ENCODE peak calls at places on chromosomes 13 and 19, in six cellular contexts. One of them, this sample, is unnamed.

GRCh38 chr13:108363651-108364050 is 94.1 kb downstream of the TNFSF13B start:
- DNase-seq in spleen: no peak
- DNase-seq in transverse colon: no peak
- DNase-seq in GM12878: no peak
- DNase-seq in SK-N-MC: no peak
- DNase-seq in breast epithelium: no peak
- DNase-seq in this sample: no peak

GRCh38 chr13:87153371-87153770 is 517.8 kb upstream of the SLITRK5 start:
- DNase-seq in SK-N-MC: no peak
- DNase-seq in GM12878: no peak
- DNase-seq in spleen: no peak
- DNase-seq in breast epithelium: no peak
- DNase-seq in transverse colon: no peak
- DNase-seq in this sample: no peak

GRCh38 chr19:53424968-53425597 is 6.7 kb upstream of the ZNF761 start:
- DNase-seq in SK-N-MC: peak; percentile 8
- DNase-seq in transverse colon: peak; percentile 71
- DNase-seq in breast epithelium: peak; percentile 77
- DNase-seq in GM12878: peak; percentile 15
- DNase-seq in spleen: peak; percentile 83
- DNase-seq in this sample: peak; percentile 81

GRCh38 chr13:99144306-99144705 is 56.3 kb upstream of the UBAC2 start:
- DNase-seq in transverse colon: no peak
- DNase-seq in GM12878: no peak
- DNase-seq in spleen: no peak
- DNase-seq in SK-N-MC: no peak
- DNase-seq in breast epithelium: no peak
- DNase-seq in this sample: no peak

GRCh38 chr13:41497436-41497835 is 40.1 kb downstream of the RGCC start:
- DNase-seq in transverse colon: no peak
- DNase-seq in spleen: no peak
- DNase-seq in breast epithelium: no peak
- DNase-seq in SK-N-MC: no peak
- DNase-seq in GM12878: no peak
- DNase-seq in this sample: no peak

GRCh38 chr19:48400018-48400742 is 6.7 kb downstream of the GRIN2D start:
- DNase-seq in GM12878: no peak
- DNase-seq in breast epithelium: no peak
- DNase-seq in transverse colon: peak; percentile 60
- DNase-seq in SK-N-MC: no peak
- DNase-seq in spleen: no peak
- DNase-seq in this sample: no peak

GRCh38 chr19:17294051-17294891 is 9.0 kb downstream of the ABHD8 start:
- DNase-seq in SK-N-MC: no peak
- DNase-seq in breast epithelium: no peak
- DNase-seq in GM12878: no peak
- DNase-seq in transverse colon: peak; percentile 56
- DNase-seq in spleen: peak; percentile 78
- DNase-seq in this sample: peak; percentile 93

GRCh38 chr13:40982772-40983171 is 36.3 kb downstream of the ELF1 start:
- DNase-seq in GM12878: peak; percentile 84
- DNase-seq in breast epithelium: no peak
- DNase-seq in SK-N-MC: peak; percentile 97
- DNase-seq in transverse colon: peak; percentile 41
- DNase-seq in spleen: no peak
- DNase-seq in this sample: peak; percentile 83

GRCh38 chr19:44891016-44891882 is at the start of gene TOMM40:
- DNase-seq in breast epithelium: no peak
- DNase-seq in spleen: peak; percentile 98
- DNase-seq in SK-N-MC: no peak
- DNase-seq in GM12878: no peak
- DNase-seq in transverse colon: peak; percentile 100
- DNase-seq in this sample: no peak

DNA sequence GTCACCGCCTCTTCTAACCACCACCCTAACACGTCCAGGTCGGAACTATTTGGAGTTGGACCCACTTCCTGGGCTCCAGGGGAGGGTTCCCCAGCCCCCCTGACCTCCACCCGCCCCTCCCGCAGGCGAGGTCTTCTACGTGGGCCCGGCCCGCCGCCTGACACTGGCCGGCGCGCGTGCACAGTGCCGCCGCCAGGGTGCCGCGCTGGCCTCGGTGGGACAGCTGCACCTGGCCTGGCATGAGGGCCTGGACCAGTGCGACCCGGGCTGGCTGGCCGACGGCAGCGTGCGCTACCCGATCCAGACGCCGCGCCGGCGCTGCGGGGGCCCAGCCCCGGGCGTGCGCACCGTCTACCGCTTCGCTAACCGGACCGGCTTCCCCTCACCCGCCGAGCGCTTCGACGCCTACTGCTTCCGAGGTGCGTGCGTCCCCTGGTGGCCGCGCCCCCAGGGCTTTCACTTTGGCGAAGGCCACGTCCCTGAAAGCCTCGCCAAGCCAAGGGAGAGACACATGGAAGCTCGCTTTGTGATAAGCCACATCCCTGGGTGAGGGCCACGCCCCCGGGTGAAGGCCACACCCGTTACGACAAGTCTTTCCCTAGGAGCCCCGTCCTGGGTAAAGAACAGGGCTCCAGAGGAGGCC is 13.2 kb downstream of the NCAN start:
- DNase-seq in GM12878: no peak
- DNase-seq in transverse colon: peak; percentile 82
- DNase-seq in spleen: peak; percentile 94
- DNase-seq in SK-N-MC: no peak
- DNase-seq in breast epithelium: peak; percentile 53
- DNase-seq in this sample: peak; percentile 94
- TF ChIP-seq POLR2AphosphoS5 in GM12878: no peak
- TF ChIP-seq POLR2AphosphoS5 in transverse colon: no peak
- TF ChIP-seq POLR2AphosphoS5 in spleen: peak; percentile 78
- TF ChIP-seq POLR2AphosphoS5 in SK-N-MC: no peak
- TF ChIP-seq POLR2AphosphoS5 in breast epithelium: no peak
- TF ChIP-seq POLR2AphosphoS5 in this sample: no peak

DNA sequence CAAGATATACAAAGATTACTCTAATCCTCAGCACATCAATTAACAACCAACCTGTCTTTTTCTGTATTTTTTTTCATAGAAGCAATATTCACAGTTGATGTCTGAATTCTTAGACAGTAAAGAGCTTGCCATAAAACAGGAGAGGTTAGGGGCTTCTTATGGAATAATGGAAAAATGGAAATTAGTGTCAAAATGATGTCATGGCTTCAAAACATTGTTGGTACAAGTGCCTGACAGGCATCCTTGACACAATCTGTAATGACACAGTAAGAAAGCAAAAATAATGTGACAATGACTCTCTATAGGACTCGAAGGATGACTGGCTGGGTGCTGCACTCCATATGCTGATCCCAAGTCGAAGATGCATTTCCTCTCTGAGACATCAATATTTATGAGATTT is 205.2 kb upstream of the DACH1 start:
- DNase-seq in GM12878: no peak
- DNase-seq in breast epithelium: no peak
- DNase-seq in transverse colon: no peak
- DNase-seq in SK-N-MC: no peak
- DNase-seq in spleen: no peak
- DNase-seq in this sample: no peak
- TF ChIP-seq POLR2AphosphoS5 in GM12878: no peak
- TF ChIP-seq POLR2AphosphoS5 in breast epithelium: no peak
- TF ChIP-seq POLR2AphosphoS5 in transverse colon: no peak
- TF ChIP-seq POLR2AphosphoS5 in SK-N-MC: no peak
- TF ChIP-seq POLR2AphosphoS5 in spleen: no peak
- TF ChIP-seq POLR2AphosphoS5 in this sample: no peak

GRCh38 chr19:36140289-36141038 is 598 bp downstream of the CAPNS1 start:
- DNase-seq in breast epithelium: no peak
- DNase-seq in GM12878: no peak
- DNase-seq in SK-N-MC: no peak
- DNase-seq in spleen: no peak
- DNase-seq in transverse colon: peak; percentile 53
- DNase-seq in this sample: peak; percentile 56

GRCh38 chr19:36141039-36141914 is 1.4 kb downstream of the CAPNS1 start:
- DNase-seq in breast epithelium: peak; percentile 89
- DNase-seq in transverse colon: peak; percentile 93
- DNase-seq in SK-N-MC: no peak
- DNase-seq in spleen: peak; percentile 95
- DNase-seq in GM12878: peak; percentile 53
- DNase-seq in this sample: peak; percentile 94

GRCh38 chr19:36139120-36139472 is 770 bp upstream of the CAPNS1 start:
- DNase-seq in SK-N-MC: no peak
- DNase-seq in spleen: no peak
- DNase-seq in GM12878: no peak
- DNase-seq in breast epithelium: no peak
- DNase-seq in transverse colon: no peak
- DNase-seq in this sample: no peak

GRCh38 chr19:36142046-36142445 is 2.2 kb downstream of the CAPNS1 start:
- DNase-seq in transverse colon: no peak
- DNase-seq in SK-N-MC: no peak
- DNase-seq in GM12878: no peak
- DNase-seq in spleen: no peak
- DNase-seq in breast epithelium: no peak
- DNase-seq in this sample: no peak

DNA sequence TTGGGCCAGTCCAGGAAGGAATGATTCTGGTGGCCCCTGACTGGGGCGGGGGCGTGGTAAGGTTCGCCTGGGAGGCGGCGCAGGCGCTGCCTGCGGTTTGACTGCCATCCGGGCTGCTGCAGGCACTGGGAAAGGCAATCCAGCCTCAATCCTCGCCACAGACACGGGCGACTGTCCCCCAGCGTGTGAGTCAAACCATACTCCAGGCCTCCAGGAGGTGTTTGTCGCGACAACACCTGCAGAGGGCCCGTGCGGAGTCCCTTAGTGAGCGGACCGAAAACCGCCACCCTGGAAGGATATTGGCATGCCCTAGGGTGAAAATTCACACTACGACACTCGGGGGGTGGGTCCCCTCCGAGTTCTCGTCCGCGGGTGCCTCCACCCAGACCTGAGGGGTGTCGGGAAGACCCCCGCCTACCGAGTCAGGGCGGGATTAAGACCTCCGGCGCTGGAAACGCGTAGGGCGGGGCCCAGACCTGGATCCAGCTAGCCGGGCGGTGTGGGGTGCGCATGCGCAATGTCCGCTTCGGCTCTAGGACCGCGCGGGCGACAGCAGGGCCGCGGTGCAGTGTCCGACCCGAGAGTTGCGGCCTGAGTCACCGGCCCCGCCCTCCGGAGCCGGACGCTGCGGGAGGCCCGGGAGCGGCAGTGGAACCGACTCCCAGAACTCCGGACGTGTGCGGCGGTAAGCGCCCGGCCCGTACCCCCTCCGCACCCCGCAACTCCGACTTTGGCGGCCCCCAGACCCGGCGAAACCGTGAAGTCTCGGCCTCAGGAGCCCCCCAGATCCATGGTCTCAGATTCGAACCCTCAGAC is at the start of gene CAPNS1:
- DNase-seq in breast epithelium: peak; percentile 96
- DNase-seq in GM12878: peak; percentile 88
- DNase-seq in spleen: peak; percentile 99
- DNase-seq in transverse colon: peak; percentile 98
- DNase-seq in SK-N-MC: no peak
- DNase-seq in this sample: peak; percentile 99
- TF ChIP-seq POLR2AphosphoS5 in breast epithelium: peak; percentile 93
- TF ChIP-seq POLR2AphosphoS5 in GM12878: peak; percentile 73
- TF ChIP-seq POLR2AphosphoS5 in spleen: peak; percentile 98
- TF ChIP-seq POLR2AphosphoS5 in transverse colon: peak; percentile 96
- TF ChIP-seq POLR2AphosphoS5 in SK-N-MC: peak; percentile 79
- TF ChIP-seq POLR2AphosphoS5 in this sample: peak; percentile 87

GRCh38 chr13:113816925-113817859 is 46.7 kb downstream of the GAS6 start:
- DNase-seq in transverse colon: peak; percentile 94
- DNase-seq in breast epithelium: peak; percentile 88
- DNase-seq in SK-N-MC: no peak
- DNase-seq in spleen: peak; percentile 92
- DNase-seq in GM12878: no peak
- DNase-seq in this sample: peak; percentile 89
- TF ChIP-seq POLR2AphosphoS5 in transverse colon: no peak
- TF ChIP-seq POLR2AphosphoS5 in breast epithelium: peak; percentile 46
- TF ChIP-seq POLR2AphosphoS5 in SK-N-MC: no peak
- TF ChIP-seq POLR2AphosphoS5 in spleen: no peak
- TF ChIP-seq POLR2AphosphoS5 in GM12878: no peak
- TF ChIP-seq POLR2AphosphoS5 in this sample: peak; percentile 80